ENCODE peak calls at places on chromosomes 1 and 21, in four cellular contexts. R, H, S and D are unnamed samples.
A peak's percentile ranks its signal among the peaks of the same experiment; 100 is the strongest.

GRCh38 chr1:37846634-37847339 is 12.6 kb downstream of the MTF1 start:
- DNase-seq in R (no peak), S (no peak), H (no peak), D (no peak)

GRCh38 chr1:4166711-4167110 is 266.6 kb upstream of the C1orf174 start:
- DNase-seq in R (no peak), H (no peak), S (no peak), D (no peak)

GRCh38 chr1:200302893-200303250 is 107.0 kb downstream of the ZNF281 start:
- DNase-seq in R (no peak), H (peak; percentile 14), S (peak; percentile 50), D (no peak)

GRCh38 chr1:2554621-2555387 is 1.4 kb upstream of the TNFRSF14 start:
- DNase-seq in R (no peak), H (no peak), S (no peak), D (peak; percentile 70)

GRCh38 chr1:96002969-96003964 is 718.3 kb upstream of the PTBP2 start:
- DNase-seq in H (no peak), S (no peak), R (no peak), D (no peak)

GRCh38 chr21:39186676-39187075 is 3.4 kb upstream of the PSMG1 start:
- DNase-seq in R (no peak), H (no peak), S (no peak), D (no peak)

GRCh38 chr1:23791434-23792047 is 596 bp downstream of the LYPLA2 start:
- DNase-seq in S (peak; percentile 29), R (peak; percentile 72), H (no peak), D (peak; percentile 61)

GRCh38 chr1:110617589-110617988 is 11.4 kb upstream of the KCNA2 start:
- DNase-seq in S (no peak), R (no peak), H (no peak), D (no peak)

GRCh38 chr1:20486457-20487235 is 636 bp upstream of the CAMK2N1 start:
- DNase-seq in R (peak; percentile 78), H (no peak), S (peak; percentile 48), D (no peak)

GRCh38 chr21:45511007-45511406 is 31.2 kb downstream of the SLC19A1 start:
- DNase-seq in R (peak; percentile 40), H (no peak), S (no peak), D (no peak)

GRCh38 chr1:34763142-34763781 is 3.7 kb downstream of the GJB4 start:
- DNase-seq in R (no peak), S (no peak), H (peak; percentile 24), D (no peak)

GRCh38 chr1:36109041-36109679 is 15.9 kb downstream of the COL8A2 start:
- DNase-seq in S (no peak), H (peak; percentile 85), R (no peak), D (no peak)

GRCh38 chr1:168408531-168409242 is 128.0 kb downstream of the TBX19 start:
- DNase-seq in R (no peak), H (peak; percentile 5), S (no peak), D (peak; percentile 45)

GRCh38 chr1:182357177-182357576 is 34.4 kb downstream of the GLUL start:
- DNase-seq in S (no peak), H (no peak), R (no peak), D (no peak)

GRCh38 chr21:34612056-34612455 is 2.9 kb downstream of the RCAN1 start:
- DNase-seq in R (no peak), S (no peak), H (no peak), D (no peak)

GRCh38 chr1:185300152-185300551 is 16.9 kb downstream of the IVNS1ABP start:
- DNase-seq in S (no peak), R (no peak), H (no peak), D (no peak)

GRCh38 chr1:2633936-2634491 is 1.2 kb upstream of the MMEL1 start:
- DNase-seq in R (peak; percentile 61), S (no peak), H (no peak), D (peak; percentile 17)

GRCh38 chr1:26998319-26999300 is 5.1 kb downstream of the TRNP1 start:
- DNase-seq in R (no peak), S (no peak), H (no peak), D (no peak)

DNA sequence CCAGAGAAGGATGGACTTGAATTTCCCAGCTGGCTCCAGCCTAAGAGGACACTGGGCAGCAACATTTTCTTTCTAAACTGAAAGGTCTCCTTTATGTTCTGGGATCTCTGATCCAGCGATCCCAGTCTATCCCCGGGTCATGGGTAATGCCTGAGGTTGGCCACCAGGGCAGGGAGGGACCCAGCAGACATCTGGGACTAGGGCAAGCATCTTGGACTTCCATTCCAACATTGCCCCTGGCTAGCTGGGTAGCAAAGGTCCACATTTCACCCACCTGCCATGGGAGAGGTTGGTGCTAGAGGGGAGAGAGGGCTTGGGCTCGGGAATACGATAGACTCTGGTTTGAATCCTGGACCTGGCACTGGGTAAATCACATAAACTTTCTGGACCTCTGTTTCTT is 84.6 kb downstream of the LRRN2 start:
- DNase-seq in S (no peak), R (no peak), H (no peak), D (no peak)
- TF ChIP-seq CTCF in S (no peak), R (no peak), H (peak; percentile 26), D (no peak)

GRCh38 chr21:23613014-23613413 is 1994.3 kb downstream of the MRPL39 start:
- DNase-seq in R (no peak), H (no peak), S (no peak), D (no peak)

GRCh38 chr21:23612210-23612609 is 1995.1 kb downstream of the MRPL39 start:
- DNase-seq in R (no peak), H (no peak), S (no peak), D (no peak)

DNA sequence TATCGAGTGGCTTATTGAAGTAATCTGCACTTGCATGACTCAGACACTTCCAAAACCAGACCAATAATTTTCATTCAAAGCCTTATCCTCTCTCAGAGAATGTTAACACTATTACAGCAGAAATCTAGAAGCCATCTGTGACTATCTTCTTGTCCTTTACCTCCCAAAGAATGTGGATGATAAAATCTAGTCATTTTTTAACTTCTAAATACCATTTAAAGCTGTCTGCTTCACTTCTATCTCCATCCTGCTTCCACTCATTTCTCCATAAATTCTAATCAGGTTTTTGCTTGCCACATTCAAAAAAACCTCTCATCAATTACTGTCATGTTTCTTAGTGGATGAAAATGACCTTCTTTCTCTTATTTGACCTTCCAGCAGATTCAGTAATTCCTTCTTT is 1999.5 kb downstream of the MRPL39 start:
- DNase-seq in R (no peak), S (no peak), H (no peak), D (no peak)
- TF ChIP-seq CTCF in R (no peak), S (no peak), H (no peak), D (no peak)

DNA sequence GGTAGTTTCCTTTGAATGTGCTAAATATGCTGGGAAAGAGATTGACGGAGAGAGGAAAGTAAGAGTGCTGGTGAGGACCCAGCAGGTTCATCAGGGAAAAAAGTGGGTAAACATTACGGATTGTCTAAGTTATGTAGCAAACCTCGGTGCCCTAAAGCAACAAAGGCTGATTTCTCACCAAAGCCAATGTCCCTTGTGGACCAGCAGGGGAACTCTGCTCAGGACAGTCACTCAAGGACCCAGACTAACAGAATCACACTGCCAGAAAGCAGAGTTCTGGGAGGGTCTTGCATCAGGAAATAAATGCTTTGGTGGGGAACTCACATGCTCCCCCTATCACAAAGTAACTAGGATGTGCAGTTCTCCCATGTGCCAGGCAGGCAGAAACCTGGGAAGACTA is 1.7 kb upstream of the IKBKE start:
- DNase-seq in R (no peak), S (no peak), H (no peak), D (no peak)
- TF ChIP-seq CTCF in R (no peak), S (no peak), H (no peak), D (no peak)

GRCh38 chr1:230641900-230642262 is 400 bp upstream of the COG2 start:
- DNase-seq in S (no peak), R (no peak), H (no peak), D (peak; percentile 14)
- TF ChIP-seq CTCF in S (no peak), R (no peak), H (no peak), D (no peak)

GRCh38 chr1:68570859-68571258 is 74.0 kb upstream of the DEPDC1 start:
- DNase-seq in H (no peak), S (no peak), R (no peak), D (no peak)
- TF ChIP-seq CTCF in H (no peak), S (no peak), R (no peak), D (no peak)

GRCh38 chr1:58155418-58156123 is 391.0 kb downstream of the OMA1 start:
- DNase-seq in H (no peak), R (no peak), S (no peak), D (no peak)
- TF ChIP-seq CTCF in H (peak; percentile 50), R (peak; percentile 32), S (no peak), D (peak; percentile 15)